ENCODE peak calls at places on chromosome 15, in six cellular contexts. Z is sigmoid colon; J is CD8-positive, alpha-beta memory T cell; H is neuronal stem cell; K is cardiac muscle cell; E is astrocyte. F is an unnamed sample. For H3K9me3 and H3K27me3, the result is how much of the 10 kb centered on the place peaks cover.

GRCh38 chr15:83858820-83859505 is 205.0 kb downstream of the ADAMTSL3 start:
- DNase-seq in Z (no peak), J (no peak), H (no peak), K (no peak), E (no peak), F (no peak)

GRCh38 chr15:91807122-91807521 is 46.4 kb upstream of the SLCO3A1 start:
- DNase-seq in Z (no peak), J (no peak), H (no peak), K (no peak), E (no peak), F (no peak)

GRCh38 chr15:51121118-51121517 is 26.4 kb upstream of the TNFAIP8L3 start:
- DNase-seq in Z (no peak), J (no peak), H (no peak), K (no peak), E (peak), F (no peak)

GRCh38 chr15:29435811-29436210 is 166.2 kb upstream of the NSMCE3 start:
- DNase-seq in Z (no peak), J (no peak), H (no peak), K (no peak), E (no peak), F (no peak)

GRCh38 chr15:40782609-40783227 is 12.9 kb downstream of the C15orf62 start:
- DNase-seq in Z (no peak), J (peak), H (no peak), K (peak), E (no peak), F (no peak)

GRCh38 chr15:77506311-77507150 is 85.8 kb downstream of the HMG20A start:
- DNase-seq in Z (peak), J (no peak), H (no peak), K (no peak), E (no peak), F (no peak)

GRCh38 chr15:29990035-29990434 is 92.7 kb upstream of the GOLGA8J start:
- DNase-seq in Z (no peak), J (no peak), H (no peak), K (no peak), E (no peak), F (no peak)

GRCh38 chr15:87682527-87682926 is 574.0 kb downstream of the NTRK3 start:
- DNase-seq in Z (no peak), J (no peak), H (no peak), K (no peak), E (no peak), F (no peak)

GRCh38 chr15:83207622-83208356 is at the start of gene HDGFL3:
- DNase-seq in Z (peak), J (peak), H (peak), K (peak), E (peak), F (no peak)

GRCh38 chr15:82300883-82301282 is 38.3 kb downstream of the SAXO2 start:
- DNase-seq in Z (peak), J (no peak), H (no peak), K (no peak), E (no peak), F (no peak)

GRCh38 chr15:62739507-62739906 is 303.0 kb upstream of the TPM1 start:
- DNase-seq in Z (no peak), J (no peak), H (no peak), K (no peak), E (peak), F (no peak)

GRCh38 chr15:28086175-28086703 is 12.9 kb downstream of the OCA2 start:
- DNase-seq in Z (no peak), J (peak), H (no peak), K (peak), E (peak), F (no peak)

GRCh38 chr15:27989428-27989827 is 109.7 kb downstream of the OCA2 start:
- DNase-seq in Z (no peak), J (no peak), H (no peak), K (no peak), E (no peak), F (no peak)

GRCh38 chr15:77030042-77030927 is 35.4 kb downstream of the PSTPIP1 start:
- DNase-seq in Z (peak), J (no peak), H (no peak), K (no peak), E (no peak), F (no peak)

GRCh38 chr15:40307421-40308165 is at the start of gene PLCB2:
- DNase-seq in Z (peak), J (peak), H (no peak), K (no peak), E (no peak), F (no peak)

GRCh38 chr15:80456517-80457497 is 52.6 kb downstream of the ARNT2 start:
- DNase-seq in Z (no peak), J (no peak), H (no peak), K (no peak), E (peak), F (no peak)

GRCh38 chr15:90482124-90483011 is 47.4 kb upstream of the CRTC3 start:
- DNase-seq in Z (no peak), J (peak), H (peak), K (peak), E (peak), F (peak)

GRCh38 chr15:41281236-41281635 is 50.2 kb downstream of the CHP1 start:
- DNase-seq in Z (no peak), J (no peak), H (no peak), K (no peak), E (peak), F (no peak)

GRCh38 chr15:40087095-40087805 is 21.4 kb downstream of the BMF start:
- DNase-seq in Z (peak), J (no peak), H (no peak), K (no peak), E (no peak), F (no peak)

GRCh38 chr15:95235033-95235432 is 1003.7 kb downstream of the MCTP2 start:
- DNase-seq in Z (no peak), J (no peak), H (no peak), K (no peak), E (no peak), F (no peak)

GRCh38 chr15:99729920-99730319 is 3.3 kb downstream of the LYSMD4 start:
- DNase-seq in Z (no peak), J (no peak), H (no peak), K (peak), E (peak), F (no peak)

GRCh38 chr15:33100314-33100713 is 94.2 kb downstream of the FMN1 start:
- DNase-seq in Z (no peak), J (no peak), H (no peak), K (no peak), E (no peak), F (no peak)

GRCh38 chr15:92807971-92808571 is 92.1 kb upstream of the CHD2 start:
- DNase-seq in Z (no peak), J (peak), H (no peak), K (no peak), E (no peak), F (no peak)

GRCh38 chr15:39934415-39935044 is 615 bp downstream of the EIF2AK4 start:
- DNase-seq in Z (no peak), J (peak), H (peak), K (peak), E (peak), F (no peak)

GRCh38 chr15:87874896-87875661 is 381.5 kb downstream of the NTRK3 start:
- DNase-seq in Z (peak), J (no peak), H (peak), K (peak), E (peak), F (no peak)

GRCh38 chr15:64903331-64903950 is 8.3 kb upstream of the ANKDD1A start:
- DNase-seq in Z (no peak), J (no peak), H (no peak), K (no peak), E (no peak), F (no peak)

DNA sequence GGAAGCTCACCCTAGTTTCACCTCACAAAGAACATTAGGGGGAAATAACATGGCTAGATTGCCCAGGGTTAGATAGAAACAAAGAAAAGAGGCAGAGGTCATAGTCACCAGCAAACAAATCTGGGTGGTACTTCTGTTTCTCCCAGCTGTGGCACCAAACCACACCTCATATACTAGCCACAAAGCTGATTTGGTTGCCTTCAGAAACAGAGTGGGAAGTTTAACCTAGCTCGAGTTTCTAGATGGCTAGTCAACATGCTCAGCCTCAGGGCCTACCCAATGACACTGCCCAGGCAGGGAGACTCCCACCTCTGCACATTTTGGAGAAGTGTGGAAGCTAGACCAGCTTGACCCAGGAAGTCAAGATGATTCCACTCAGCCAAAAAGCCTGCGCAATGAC is 174.2 kb downstream of the GABRB3 start:
- DNase-seq in Z (no peak), J (no peak), H (no peak), K (no peak), E (no peak), F (no peak)
- H3K9me3 ChIP-seq in Z (under half), J (under half), H (under half), K (under half), E (under half), F (under half)

GRCh38 chr15:101207867-101208288 is 44.0 kb downstream of the CHSY1 start:
- DNase-seq in Z (peak), J (no peak), H (no peak), K (no peak), E (peak), F (no peak)
- H3K27ac ChIP-seq in Z (peak), J (no peak), H (no peak), K (no peak), E (no peak), F (no peak)

GRCh38 chr15:70615435-70616310 is 147.7 kb downstream of the UACA start:
- DNase-seq in Z (no peak), J (no peak), H (no peak), K (no peak), E (no peak), F (no peak)
- H3K27me3 ChIP-seq in Z (under half), J (under half), H (under half), K (under half), E (under half), F (under half)

GRCh38 chr15:72541714-72542113 is 67.6 kb downstream of the ARIH1 start:
- DNase-seq in Z (no peak), J (no peak), H (no peak), K (no peak), E (no peak), F (no peak)

GRCh38 chr15:72536506-72536905 is 62.4 kb downstream of the ARIH1 start:
- DNase-seq in Z (no peak), J (no peak), H (no peak), K (no peak), E (no peak), F (no peak)

GRCh38 chr15:72538931-72539330 is 64.8 kb downstream of the ARIH1 start:
- DNase-seq in Z (no peak), J (no peak), H (no peak), K (no peak), E (no peak), F (no peak)

GRCh38 chr15:72535911-72536310 is 61.8 kb downstream of the ARIH1 start:
- DNase-seq in Z (no peak), J (no peak), H (no peak), K (no peak), E (no peak), F (no peak)

DNA sequence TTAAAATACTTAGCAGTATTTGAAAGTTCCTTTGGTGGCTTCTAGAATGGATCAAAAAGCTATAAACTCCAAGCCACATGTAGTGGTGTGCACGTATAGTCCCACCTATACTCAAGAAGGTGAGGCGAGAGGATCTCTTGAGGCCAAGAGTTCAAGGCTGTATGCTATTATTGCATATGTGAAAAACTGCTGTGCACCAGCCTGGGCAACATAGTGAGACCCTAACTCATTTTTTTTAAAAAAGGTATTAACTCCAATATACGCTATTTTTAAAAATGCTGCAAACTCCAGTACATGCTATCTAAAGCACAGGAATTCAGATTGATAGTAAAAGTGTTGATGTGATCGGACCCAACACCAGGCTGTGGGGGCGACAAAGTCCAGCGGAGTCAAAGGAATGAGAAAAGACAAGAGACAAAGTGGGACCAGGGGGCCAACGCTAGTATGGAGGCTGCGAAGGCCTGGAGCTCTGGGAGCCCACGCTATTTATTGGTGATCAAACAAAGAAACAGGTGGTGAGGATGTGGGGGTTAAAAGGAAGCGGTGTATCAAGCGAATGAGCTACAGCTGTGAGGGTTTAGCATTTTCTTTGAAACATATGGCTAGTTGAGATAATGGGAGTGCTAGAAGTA is 66.6 kb downstream of the ARIH1 start:
- DNase-seq in Z (no peak), J (no peak), H (no peak), K (no peak), E (no peak), F (no peak)
- H3K9me3 ChIP-seq in Z (under half), J (under half), H (under half), K (under half), E (under half), F (under half)

DNA sequence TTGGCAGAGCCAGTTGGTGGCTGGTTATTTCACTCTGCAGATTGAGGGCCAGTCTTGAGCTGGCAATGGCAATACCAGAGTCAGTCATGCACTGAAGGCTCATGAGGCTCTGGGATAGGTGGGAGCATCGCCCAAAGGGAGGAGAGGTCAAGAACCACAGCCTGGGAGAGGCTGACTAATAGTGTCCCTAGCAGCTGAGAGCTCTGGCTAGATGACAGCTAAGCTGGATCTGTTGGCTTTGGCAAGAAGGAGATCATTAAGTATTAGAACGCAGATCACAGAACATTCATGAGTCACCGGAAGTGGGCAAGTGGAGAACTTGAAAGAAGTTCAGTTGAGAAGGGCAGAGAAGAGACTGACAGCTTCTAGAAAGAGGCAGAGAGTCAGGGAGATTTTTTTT is 521.1 kb downstream of the NR2F2 start:
- DNase-seq in Z (no peak), J (no peak), H (no peak), K (no peak), E (peak), F (no peak)
- H3K27ac ChIP-seq in Z (no peak), J (no peak), H (no peak), K (no peak), E (no peak), F (no peak)

DNA sequence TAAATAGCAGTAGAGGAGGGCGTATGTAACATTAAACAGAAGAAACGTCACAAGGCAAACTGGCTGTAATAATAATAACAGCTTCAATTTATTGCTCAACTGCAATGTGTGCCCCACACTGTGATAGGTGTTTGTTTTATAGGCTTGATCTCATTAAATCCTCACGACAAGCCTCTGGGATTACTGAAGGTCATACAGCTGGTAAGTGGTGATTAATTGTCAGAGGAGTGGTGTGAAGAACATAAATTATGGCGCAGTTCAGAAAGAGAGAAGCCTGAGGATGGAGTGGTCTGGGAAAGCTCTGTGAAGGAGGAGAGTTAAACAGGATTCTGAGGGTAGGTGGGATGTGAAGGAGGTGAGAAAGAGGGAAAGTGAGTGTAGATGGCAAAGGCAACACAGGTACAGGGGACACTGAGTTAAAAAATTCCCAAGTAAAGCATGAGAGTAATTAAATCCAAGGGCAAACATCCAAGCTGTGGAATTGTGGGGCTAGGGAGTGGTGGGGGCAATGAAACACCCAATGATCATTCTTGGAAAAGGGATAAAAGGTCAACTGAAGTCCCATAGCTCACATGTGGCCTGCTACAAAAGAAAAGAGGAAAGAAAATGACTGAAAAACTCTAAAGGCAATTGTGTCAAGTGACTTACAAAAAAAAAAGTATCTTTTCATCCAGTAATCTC is 16.5 kb upstream of the GLCE start:
- DNase-seq in Z (no peak), J (no peak), H (no peak), K (no peak), E (no peak), F (no peak)
- H3K27me3 ChIP-seq in Z (under half), J (under half), H (under half), K (under half), E (half or more), F (under half)